ENCODE peak calls at places on chromosome 18, in ten cellular contexts. S, T, F, G, N, M, X, Q, E and R are unnamed samples.

GRCh38 chr18:45412577-45412976 is 202.7 kb upstream of the SLC14A2 start:
- DNase-seq in S (no peak), T (no peak), F (no peak), G (no peak), N (no peak), M (no peak), X (no peak), Q (no peak), E (no peak), R (no peak)

GRCh38 chr18:44852818-44853217 is 172.1 kb downstream of the SETBP1 start:
- DNase-seq in S (no peak), T (no peak), F (peak; percentile 1), G (no peak), N (no peak), M (no peak), X (no peak), Q (no peak), E (no peak), R (no peak)

GRCh38 chr18:26458526-26459232 is 89.7 kb downstream of the KCTD1 start:
- DNase-seq in S (peak; percentile 71), T (no peak), F (peak; percentile 80), G (peak; percentile 55), N (no peak), M (no peak), X (no peak), Q (peak; percentile 12), E (no peak), R (no peak)

GRCh38 chr18:23523429-23524212 is 20.3 kb downstream of the RMC1 start:
- DNase-seq in S (peak; percentile 27), T (peak; percentile 49), F (peak; percentile 48), G (no peak), N (no peak), M (no peak), X (no peak), Q (no peak), E (no peak), R (no peak)

GRCh38 chr18:59885579-59886163 is 14.1 kb upstream of the PMAIP1 start:
- DNase-seq in S (peak; percentile 87), T (peak; percentile 69), F (peak; percentile 92), G (peak; percentile 82), N (no peak), M (no peak), X (no peak), Q (no peak), E (peak; percentile 62), R (no peak)

GRCh38 chr18:21134895-21135294 is 23.3 kb upstream of the ROCK1 start:
- DNase-seq in S (peak; percentile 51), T (peak; percentile 19), F (peak; percentile 7), G (peak; percentile 56), N (no peak), M (no peak), X (no peak), Q (no peak), E (peak; percentile 36), R (no peak)

GRCh38 chr18:56391933-56392590 is 246.3 kb downstream of the TXNL1 start:
- DNase-seq in S (no peak), T (no peak), F (no peak), G (no peak), N (no peak), M (no peak), X (no peak), Q (no peak), E (no peak), R (no peak)

GRCh38 chr18:74334242-74334893 is 18.7 kb downstream of the C18orf63 start:
- DNase-seq in S (no peak), T (no peak), F (no peak), G (no peak), N (no peak), M (no peak), X (no peak), Q (no peak), E (peak; percentile 0), R (no peak)

GRCh38 chr18:62374410-62374965 is 49.4 kb downstream of the TNFRSF11A start:
- DNase-seq in S (no peak), T (no peak), F (no peak), G (no peak), N (no peak), M (no peak), X (no peak), Q (no peak), E (no peak), R (no peak)

GRCh38 chr18:54284967-54285785 is 15.9 kb downstream of the POLI start:
- DNase-seq in S (peak; percentile 83), T (peak; percentile 57), F (peak; percentile 75), G (peak; percentile 50), N (no peak), M (peak; percentile 71), X (peak; percentile 27), Q (no peak), E (no peak), R (no peak)

GRCh38 chr18:61201516-61201915 is 131.7 kb upstream of the CDH20 start:
- DNase-seq in S (no peak), T (no peak), F (no peak), G (no peak), N (no peak), M (no peak), X (no peak), Q (no peak), E (no peak), R (no peak)

DNA sequence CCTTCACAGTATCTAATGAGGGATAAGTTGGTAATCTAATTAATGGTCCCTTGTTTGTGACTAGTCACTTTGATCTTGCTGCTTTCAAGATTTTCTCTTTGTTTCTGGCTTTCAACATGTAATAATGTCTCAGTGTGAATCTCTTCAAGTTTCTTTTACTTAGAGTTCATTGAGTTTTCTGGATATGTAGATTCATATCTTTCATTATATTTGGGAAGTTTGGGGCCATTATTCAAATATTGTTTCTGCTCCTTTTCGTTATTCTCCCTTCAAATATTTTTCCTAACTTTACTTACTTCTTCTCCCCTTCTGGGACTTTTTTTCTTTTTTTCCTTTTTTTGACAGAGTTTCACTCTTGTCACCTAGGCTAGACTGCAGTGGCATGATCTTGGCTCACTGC is 21.1 kb upstream of the NAPG start:
- DNase-seq in S (no peak), T (no peak), F (no peak), G (no peak), N (no peak), M (no peak), X (no peak), Q (no peak), E (no peak), R (no peak)
- TF ChIP-seq CTCF in S (no peak), T (no peak), F (no peak), G (no peak), N (no peak), M (no peak), X (no peak), Q (no peak), E (no peak), R (no peak)

GRCh38 chr18:69996951-69997798 is 49.5 kb upstream of the CD226 start:
- DNase-seq in S (no peak), T (no peak), F (no peak), G (no peak), N (no peak), M (no peak), X (no peak), Q (no peak), E (no peak), R (no peak)
- H3K4me3 ChIP-seq in S (no peak overlapping the region), T (no peak overlapping the region), F (no peak overlapping the region), G (no peak overlapping the region), N (no peak overlapping the region), M (no peak overlapping the region), X (no peak overlapping the region), Q (no peak overlapping the region), E (no peak overlapping the region), R (no peak overlapping the region)

GRCh38 chr18:70069965-70070364 is 122.3 kb upstream of the CD226 start:
- DNase-seq in S (no peak), T (no peak), F (no peak), G (no peak), N (no peak), M (no peak), X (no peak), Q (no peak), E (no peak), R (no peak)

GRCh38 chr18:70074091-70074490 is 126.4 kb upstream of the CD226 start:
- DNase-seq in S (no peak), T (no peak), F (peak; percentile 72), G (no peak), N (no peak), M (no peak), X (peak; percentile 16), Q (no peak), E (no peak), R (no peak)

GRCh38 chr18:70075906-70076305 is 128.2 kb upstream of the CD226 start:
- DNase-seq in S (peak; percentile 10), T (peak; percentile 27), F (no peak), G (peak; percentile 21), N (no peak), M (no peak), X (no peak), Q (no peak), E (no peak), R (no peak)

GRCh38 chr18:70073442-70073841 is 125.8 kb upstream of the CD226 start:
- DNase-seq in S (no peak), T (no peak), F (no peak), G (no peak), N (no peak), M (no peak), X (no peak), Q (no peak), E (no peak), R (no peak)

GRCh38 chr18:70072678-70073077 is 125.0 kb upstream of the CD226 start:
- DNase-seq in S (peak; percentile 64), T (peak; percentile 46), F (peak; percentile 50), G (peak; percentile 72), N (no peak), M (no peak), X (peak; percentile 11), Q (no peak), E (no peak), R (no peak)
- TF ChIP-seq CTCF in S (peak; percentile 33), T (peak; percentile 39), F (peak; percentile 59), G (peak; percentile 53), N (peak; percentile 33), M (no peak), X (peak; percentile 51), Q (no peak), E (no peak), R (no peak)

GRCh38 chr18:48808476-48808875 is 142.3 kb downstream of the SMAD7 start:
- DNase-seq in S (no peak), T (no peak), F (no peak), G (no peak), N (no peak), M (peak; percentile 32), X (no peak), Q (no peak), E (no peak), R (no peak)
- H3K4me3 ChIP-seq in S (no peak overlapping the region), T (no peak overlapping the region), F (no peak overlapping the region), G (no peak overlapping the region), N (no peak overlapping the region), M (no peak overlapping the region), X (no peak overlapping the region), Q (no peak overlapping the region), E (no peak overlapping the region), R (no peak overlapping the region)